ENCODE peak calls at places on chromosomes 12 and 14, in ten cellular contexts. F is A549, A is lower leg skin, U is uterus, D is spleen, Q is right lobe of liver, O is gastrocnemius medialis, P is transverse colon, H is adrenal gland, V is stomach. Z is an unnamed sample.

GRCh38 chr12:78229491-78230209 is 399.0 kb downstream of the NAV3 start:
- DNase-seq in Q (peak; percentile 54), O (no peak), V (no peak), A (no peak), D (no peak), H (peak; percentile 38), P (peak; percentile 44), U (no peak), F (peak; percentile 65), Z (peak; percentile 20)

GRCh38 chr12:82857276-82857675 is 170.6 kb downstream of the TMTC2 start:
- DNase-seq in P (no peak), U (no peak), H (no peak), Q (no peak), D (no peak), A (no peak), V (no peak), O (no peak), F (no peak), Z (no peak)

GRCh38 chr14:67440513-67440912 is 28.5 kb upstream of the PLEK2 start:
- DNase-seq in O (no peak), Q (no peak), F (no peak), P (peak; percentile 51), A (no peak), U (no peak), V (no peak), D (no peak), H (no peak), Z (no peak)

GRCh38 chr14:66782853-66783252 is 274.9 kb downstream of the GPHN start:
- DNase-seq in A (no peak), V (no peak), O (no peak), P (no peak), Q (no peak), U (no peak), D (no peak), F (no peak), H (no peak), Z (no peak)

GRCh38 chr14:99412122-99413061 is 68.3 kb downstream of the SETD3 start:
- DNase-seq in F (no peak), D (no peak), O (no peak), V (no peak), H (no peak), U (no peak), Q (no peak), A (no peak), P (no peak), Z (peak; percentile 47)

GRCh38 chr14:48665077-48665784 is 920.9 kb downstream of the RPS29 start:
- DNase-seq in P (no peak), V (no peak), A (no peak), O (no peak), D (no peak), U (no peak), H (no peak), F (no peak), Q (no peak), Z (no peak)

GRCh38 chr12:117444781-117445180 is 83.4 kb upstream of the NOS1 start:
- DNase-seq in D (no peak), F (no peak), U (no peak), V (no peak), O (no peak), P (no peak), H (no peak), A (no peak), Q (no peak), Z (no peak)

GRCh38 chr12:52847335-52848102 is 1.3 kb downstream of the KRT78 start:
- DNase-seq in U (no peak), O (no peak), F (no peak), A (no peak), V (peak; percentile 31), D (peak; percentile 56), H (no peak), Q (no peak), P (no peak), Z (no peak)

GRCh38 chr12:108724054-108724889 is 7.0 kb downstream of the CORO1C start:
- DNase-seq in U (no peak), H (no peak), P (no peak), Q (no peak), V (no peak), O (no peak), F (peak; percentile 56), A (no peak), D (no peak), Z (no peak)

GRCh38 chr12:103716517-103717196 is 124.4 kb downstream of the NT5DC3 start:
- DNase-seq in P (no peak), A (no peak), F (no peak), O (no peak), Q (no peak), H (no peak), D (no peak), V (no peak), U (no peak), Z (no peak)

GRCh38 chr12:204261-204678 is 9.7 kb downstream of the SLC6A12 start:
- DNase-seq in P (no peak), O (no peak), U (no peak), H (no peak), V (no peak), A (no peak), D (peak; percentile 60), Q (no peak), F (no peak), Z (no peak)

GRCh38 chr12:203462-204260 is 10.3 kb downstream of the SLC6A12 start:
- DNase-seq in O (no peak), Q (no peak), U (peak; percentile 31), V (no peak), H (no peak), P (no peak), A (no peak), D (peak; percentile 70), F (peak; percentile 26), Z (no peak)

GRCh38 chr12:201361-201760 is 12.6 kb downstream of the SLC6A12 start:
- DNase-seq in D (peak; percentile 55), U (no peak), H (no peak), Q (no peak), O (no peak), F (no peak), P (no peak), A (no peak), V (no peak), Z (no peak)

GRCh38 chr12:202081-202731 is 11.8 kb downstream of the SLC6A12 start:
- DNase-seq in A (no peak), P (no peak), D (peak; percentile 69), V (no peak), U (no peak), O (peak; percentile 66), H (no peak), F (no peak), Q (no peak), Z (no peak)

DNA sequence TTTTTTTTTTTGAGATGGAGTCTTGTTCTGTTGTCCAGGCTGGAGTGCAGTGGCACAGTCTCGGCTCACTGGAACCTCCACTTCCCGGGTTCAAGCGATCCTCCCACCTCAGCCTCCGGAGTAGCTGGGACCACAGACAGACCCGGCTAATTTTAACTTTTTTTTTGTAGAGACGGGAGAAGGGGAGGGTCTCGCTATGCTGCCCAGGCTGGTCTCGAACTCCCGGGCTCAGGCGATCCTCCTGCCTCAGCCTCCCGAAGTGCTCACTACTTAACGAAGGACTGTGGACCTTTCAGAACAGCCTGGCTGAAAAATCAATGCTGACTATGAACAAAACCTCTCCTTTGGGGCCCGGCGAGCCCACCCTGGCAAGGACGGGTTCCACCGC is 10.9 kb downstream of the SLC6A12 start:
- DNase-seq in H (no peak), P (no peak), V (no peak), D (no peak), F (no peak), A (no peak), O (no peak), Q (no peak), U (no peak), Z (no peak)
- H3K4me3 ChIP-seq in H (no peak overlapping the region), P (peak overlapping the region; percentile 50), V (peak overlapping the region; percentile 53), D (no peak overlapping the region), F (peak overlapping the region; percentile 93), A (no peak overlapping the region), O (peak overlapping the region; percentile 54), Q (no peak overlapping the region), U (peak overlapping the region; percentile 26), Z (no peak overlapping the region)

DNA sequence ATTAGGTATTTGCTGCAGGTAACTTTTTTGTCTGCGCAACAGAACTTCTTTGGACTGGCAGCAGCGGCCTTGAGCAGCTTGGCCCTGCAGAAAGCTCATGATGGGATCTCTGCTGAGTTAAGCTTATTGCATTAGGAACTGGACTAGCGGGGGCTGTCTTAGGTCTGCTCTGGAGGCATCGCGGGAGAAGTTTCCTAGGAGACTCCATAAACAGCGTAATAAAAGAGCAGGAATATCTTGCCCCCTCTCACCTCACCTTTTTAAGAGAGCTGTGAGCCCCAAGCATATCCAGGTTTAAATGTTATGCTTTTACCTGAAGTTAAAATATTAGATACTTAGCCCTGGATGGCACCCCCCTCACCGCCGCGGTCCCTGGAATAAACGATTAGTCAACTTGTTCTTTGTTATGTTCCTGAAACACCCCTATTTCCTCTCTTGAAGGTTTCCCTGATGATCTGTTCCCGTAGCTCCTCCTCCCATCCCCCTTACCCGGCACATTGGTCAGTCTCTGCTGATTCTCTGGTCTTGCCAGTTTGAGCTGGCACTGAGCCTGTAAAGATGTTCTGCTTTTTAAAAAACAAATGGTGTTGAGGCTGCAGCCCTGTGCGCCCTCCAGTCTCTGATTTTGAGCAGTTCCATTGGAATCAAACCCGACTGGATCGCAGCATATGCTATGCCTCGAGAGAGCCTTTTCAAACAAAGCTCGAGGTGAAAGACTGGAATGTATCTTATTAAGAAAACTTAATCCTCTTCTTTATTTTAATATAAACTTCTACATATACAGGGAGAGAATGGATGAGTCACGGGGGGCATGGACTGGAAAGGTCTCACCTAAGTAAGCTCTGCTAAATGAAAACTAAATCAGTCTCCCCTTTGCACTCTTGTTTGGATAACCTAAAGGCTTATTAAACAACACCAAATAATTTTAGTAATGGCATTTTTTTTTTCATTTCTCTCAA is 1.9 kb downstream of the MLXIP start:
- DNase-seq in D (peak; percentile 81), U (peak; percentile 69), H (peak; percentile 74), P (peak; percentile 75), A (peak; percentile 92), O (peak; percentile 88), Q (peak; percentile 80), F (peak; percentile 40), V (peak; percentile 54), Z (peak; percentile 89)
- TF ChIP-seq POLR2A in D (no peak), U (peak; percentile 54), H (peak; percentile 43), P (peak; percentile 76), A (no peak), O (peak; percentile 62), Q (peak; percentile 79), F (no peak), V (no peak), Z (peak; percentile 79)

DNA sequence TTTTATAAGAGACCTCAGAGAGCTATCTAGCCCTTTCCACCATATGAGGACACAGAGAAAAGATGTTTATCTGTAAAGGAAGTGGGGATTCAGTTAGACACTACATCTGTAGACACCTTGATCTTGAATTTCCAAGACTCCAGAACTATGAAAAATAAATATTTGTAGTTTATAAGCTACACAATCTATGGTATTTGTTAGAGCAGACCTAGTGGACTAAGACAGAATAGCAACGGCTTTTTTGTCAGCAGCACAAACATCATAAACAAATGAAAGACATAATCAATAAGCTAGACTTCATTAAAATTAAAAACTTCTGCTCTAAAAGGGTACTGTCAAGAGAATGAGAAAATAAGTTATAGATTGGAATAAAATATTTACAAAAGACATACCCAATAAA is 810.1 kb downstream of the FSCB start:
- DNase-seq in Q (no peak), A (no peak), D (no peak), F (no peak), U (no peak), P (no peak), O (no peak), H (no peak), V (no peak), Z (no peak)
- TF ChIP-seq CTCF in Q (no peak), A (no peak), D (no peak), F (no peak), U (no peak), P (no peak), O (no peak), H (no peak), V (no peak), Z (no peak)

GRCh38 chr12:15712160-15712559 is 77.0 kb downstream of the EPS8 start:
- DNase-seq in H (no peak), Q (no peak), V (no peak), D (no peak), F (no peak), A (no peak), P (no peak), O (no peak), U (no peak), Z (no peak)
- H3K4me3 ChIP-seq in H (no peak overlapping the region), Q (peak overlapping the region; percentile 0), V (no peak overlapping the region), D (no peak overlapping the region), F (peak overlapping the region; percentile 42), A (no peak overlapping the region), P (peak overlapping the region; percentile 35), O (no peak overlapping the region), U (no peak overlapping the region), Z (no peak overlapping the region)